ENCODE peak calls at places on chromosomes 6 and 20, in eight cellular contexts. G, V, I, N, B, J, X and W are unnamed samples.
A peak's percentile ranks its signal among the peaks of the same experiment; 100 is the strongest.

GRCh38 chr6:24951831-24952299 is 16.1 kb upstream of the RIPOR2 start:
- DNase-seq in G (no peak), V (no peak), I (no peak), N (no peak), B (no peak), J (no peak), X (peak; percentile 19), W (no peak)

GRCh38 chr6:32047084-32047478 is 8.9 kb downstream of the CYP21A2 start:
- DNase-seq in G (peak; percentile 64), V (no peak), I (no peak), N (no peak), B (peak; percentile 68), J (no peak), X (no peak), W (no peak)

GRCh38 chr20:48928832-48929725 is 7.6 kb downstream of the ARFGEF2 start:
- DNase-seq in G (no peak), V (no peak), I (no peak), N (peak; percentile 15), B (peak; percentile 91), J (no peak), X (no peak), W (peak; percentile 50)

GRCh38 chr6:53436904-53437303 is 88.2 kb upstream of the ELOVL5 start:
- DNase-seq in G (no peak), V (no peak), I (no peak), N (no peak), B (no peak), J (no peak), X (no peak), W (no peak)

GRCh38 chr6:170445984-170446383 is 107.1 kb downstream of the PSMB1 start:
- DNase-seq in G (no peak), V (no peak), I (peak; percentile 10), N (no peak), B (no peak), J (no peak), X (no peak), W (no peak)

GRCh38 chr6:46138281-46138680 is 8.5 kb downstream of the ENPP4 start:
- DNase-seq in G (no peak), V (no peak), I (no peak), N (no peak), B (no peak), J (no peak), X (no peak), W (no peak)

GRCh38 chr6:56794421-56794820 is 151.7 kb upstream of the DST start:
- DNase-seq in G (no peak), V (no peak), I (no peak), N (no peak), B (no peak), J (no peak), X (no peak), W (no peak)

GRCh38 chr6:20706293-20707165 is 172.3 kb downstream of the CDKAL1 start:
- DNase-seq in G (no peak), V (no peak), I (no peak), N (no peak), B (no peak), J (no peak), X (no peak), W (no peak)

GRCh38 chr20:34709044-34709835 is 5.1 kb downstream of the TP53INP2 start:
- DNase-seq in G (peak; percentile 64), V (peak; percentile 90), I (peak; percentile 91), N (no peak), B (peak; percentile 79), J (peak; percentile 98), X (peak; percentile 40), W (no peak)

GRCh38 chr6:52136055-52136454 is 48.6 kb upstream of the PKHD1 start:
- DNase-seq in G (no peak), V (no peak), I (no peak), N (no peak), B (no peak), J (no peak), X (no peak), W (no peak)

GRCh38 chr20:1364106-1364505 is 28.7 kb downstream of the FKBP1A start:
- DNase-seq in G (no peak), V (peak; percentile 59), I (peak; percentile 78), N (no peak), B (no peak), J (no peak), X (no peak), W (no peak)

GRCh38 chr6:118980063-118980462 is 45.1 kb upstream of the MCM9 start:
- DNase-seq in G (no peak), V (no peak), I (no peak), N (no peak), B (no peak), J (no peak), X (no peak), W (no peak)

GRCh38 chr20:60255866-60256265 is 297.6 kb downstream of the CDH26 start:
- DNase-seq in G (no peak), V (no peak), I (no peak), N (no peak), B (no peak), J (no peak), X (no peak), W (no peak)